ENCODE peak calls at places on chromosomes 11 and 22, in four cellular contexts. L, Z, U and W are unnamed samples.

GRCh38 chr11:57370251-57370650 is 10.7 kb downstream of the PRG3 start:
- DNase-seq in L (no peak), Z (no peak), U (no peak), W (no peak)

GRCh38 chr11:1288426-1289151 is 20.8 kb downstream of the TOLLIP start:
- DNase-seq in U (no peak), Z (peak), L (no peak), W (no peak)

GRCh38 chr22:49724893-49725489 is 102.7 kb downstream of the BRD1 start:
- DNase-seq in L (peak), Z (peak), U (no peak), W (no peak)

GRCh38 chr22:42949159-42949558 is 65.8 kb downstream of the PACSIN2 start:
- DNase-seq in U (no peak), L (peak), Z (no peak), W (no peak)

GRCh38 chr11:34680206-34680605 is 59.3 kb downstream of the EHF start:
- DNase-seq in L (no peak), Z (no peak), U (no peak), W (no peak)

GRCh38 chr11:116193321-116194114 is 579.3 kb downstream of the BUD13 start:
- DNase-seq in L (peak), U (peak), Z (peak), W (peak)

GRCh38 chr11:66846671-66847091 is 3.4 kb downstream of the RCE1 start:
- DNase-seq in Z (no peak), U (no peak), L (no peak), W (no peak)

GRCh38 chr11:33542921-33543320 is 157.7 kb downstream of the C11orf91 start:
- DNase-seq in L (peak), Z (peak), U (peak), W (peak)

GRCh38 chr11:2898366-2899079 is 12.9 kb upstream of the CDKN1C start:
- DNase-seq in L (peak), U (no peak), Z (peak), W (no peak)

GRCh38 chr11:61118406-61118805 is 16.1 kb downstream of the CD5 start:
- DNase-seq in U (no peak), Z (no peak), L (no peak), W (no peak)

GRCh38 chr11:60945295-60945667 is 6.7 kb downstream of the SLC15A3 start:
- DNase-seq in L (no peak), Z (no peak), U (no peak), W (no peak)

GRCh38 chr11:6400431-6401345 is 10.4 kb downstream of the SMPD1 start:
- DNase-seq in U (no peak), L (no peak), Z (no peak), W (no peak)

GRCh38 chr11:22459053-22459452 is 120.9 kb downstream of the SLC17A6 start:
- DNase-seq in Z (no peak), U (no peak), L (no peak), W (no peak)

GRCh38 chr11:113521737-113522517 is 46.7 kb upstream of the DRD2 start:
- DNase-seq in U (no peak), Z (no peak), L (no peak), W (no peak)

GRCh38 chr11:95503047-95503446 is 272.0 kb upstream of the SESN3 start:
- DNase-seq in L (peak), U (no peak), Z (no peak), W (no peak)

GRCh38 chr11:9057032-9057431 is 34.4 kb downstream of the SCUBE2 start:
- DNase-seq in U (no peak), L (peak), Z (no peak), W (peak)

GRCh38 chr11:4134844-4135243 is 40.2 kb downstream of the RRM1 start:
- DNase-seq in U (no peak), Z (no peak), L (peak), W (peak)

GRCh38 chr11:116059909-116060308 is 555.7 kb upstream of the CADM1 start:
- DNase-seq in U (no peak), Z (no peak), L (no peak), W (no peak)

GRCh38 chr11:112157274-112157766 is 6.6 kb downstream of the IL18 start:
- DNase-seq in L (peak), Z (no peak), U (peak), W (no peak)

GRCh38 chr11:279040-279965 is 1.1 kb downstream of the NLRP6 start:
- DNase-seq in L (no peak), U (no peak), Z (peak), W (no peak)

GRCh38 chr11:279966-280761 is 2.0 kb downstream of the NLRP6 start:
- DNase-seq in L (peak), Z (peak), U (no peak), W (no peak)

GRCh38 chr11:282171-282570 is 4.0 kb downstream of the NLRP6 start:
- DNase-seq in U (no peak), L (no peak), Z (no peak), W (no peak)

GRCh38 chr11:281486-282161 is 3.4 kb downstream of the NLRP6 start:
- DNase-seq in Z (no peak), U (no peak), L (no peak), W (no peak)

DNA sequence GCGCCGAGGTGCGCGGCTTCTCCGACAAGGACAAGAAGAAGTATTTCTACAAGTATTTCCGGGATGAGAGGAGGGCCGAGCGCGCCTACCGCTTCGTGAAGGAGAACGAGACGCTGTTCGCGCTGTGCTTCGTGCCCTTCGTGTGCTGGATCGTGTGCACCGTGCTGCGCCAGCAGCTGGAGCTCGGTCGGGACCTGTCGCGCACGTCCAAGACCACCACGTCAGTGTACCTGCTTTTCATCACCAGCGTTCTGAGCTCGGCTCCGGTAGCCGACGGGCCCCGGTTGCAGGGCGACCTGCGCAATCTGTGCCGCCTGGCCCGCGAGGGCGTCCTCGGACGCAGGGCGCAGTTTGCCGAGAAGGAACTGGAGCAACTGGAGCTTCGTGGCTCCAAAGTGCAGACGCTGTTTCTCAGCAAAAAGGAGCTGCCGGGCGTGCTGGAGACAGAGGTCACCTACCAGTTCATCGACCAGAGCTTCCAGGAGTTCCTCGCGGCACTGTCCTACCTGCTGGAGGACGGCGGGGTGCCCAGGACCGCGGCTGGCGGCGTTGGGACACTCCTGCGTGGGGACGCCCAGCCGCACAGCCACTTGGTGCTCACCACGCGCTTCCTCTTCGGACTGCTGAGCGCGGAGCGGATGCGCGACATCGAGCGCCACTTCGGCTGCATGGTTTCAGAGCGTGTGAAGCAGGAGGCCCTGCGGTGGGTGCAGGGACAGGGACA is 2.7 kb downstream of the NLRP6 start:
- DNase-seq in U (no peak), L (no peak), Z (peak), W (no peak)
- H3K4me3 ChIP-seq in U (peak), L (no peak), Z (no peak), W (no peak)

GRCh38 chr11:117229931-117230285 is 2.0 kb downstream of the PCSK7 start:
- DNase-seq in L (no peak), U (no peak), Z (no peak), W (no peak)

GRCh38 chr11:117229411-117229810 is 2.5 kb downstream of the PCSK7 start:
- DNase-seq in L (no peak), Z (no peak), U (no peak), W (no peak)

GRCh38 chr11:117230981-117231636 is 764 bp downstream of the PCSK7 start:
- DNase-seq in Z (no peak), U (no peak), L (no peak), W (no peak)

GRCh38 chr11:117231637-117232021 is 244 bp downstream of the PCSK7 start:
- DNase-seq in U (no peak), Z (no peak), L (no peak), W (no peak)

GRCh38 chr11:117230286-117230961 is 1.4 kb downstream of the PCSK7 start:
- DNase-seq in Z (no peak), L (peak), U (no peak), W (no peak)
- H3K4me3 ChIP-seq in Z (no peak), L (no peak), U (no peak), W (peak)

GRCh38 chr11:43578346-43579170 is 102.0 kb upstream of the HSD17B12 start:
- DNase-seq in U (no peak), L (peak), Z (no peak), W (no peak)

GRCh38 chr11:43574949-43575915 is 105.3 kb upstream of the HSD17B12 start:
- DNase-seq in Z (no peak), U (no peak), L (peak), W (no peak)

GRCh38 chr11:43575931-43576833 is 104.4 kb upstream of the HSD17B12 start:
- DNase-seq in L (peak), Z (no peak), U (no peak), W (no peak)

GRCh38 chr11:43577566-43578264 is 102.8 kb upstream of the HSD17B12 start:
- DNase-seq in L (no peak), Z (no peak), U (no peak), W (no peak)

GRCh38 chr11:43576834-43577521 is 103.6 kb upstream of the HSD17B12 start:
- DNase-seq in Z (no peak), L (peak), U (no peak), W (peak)
- H3K4me3 ChIP-seq in Z (no peak), L (no peak), U (no peak), W (no peak)

DNA sequence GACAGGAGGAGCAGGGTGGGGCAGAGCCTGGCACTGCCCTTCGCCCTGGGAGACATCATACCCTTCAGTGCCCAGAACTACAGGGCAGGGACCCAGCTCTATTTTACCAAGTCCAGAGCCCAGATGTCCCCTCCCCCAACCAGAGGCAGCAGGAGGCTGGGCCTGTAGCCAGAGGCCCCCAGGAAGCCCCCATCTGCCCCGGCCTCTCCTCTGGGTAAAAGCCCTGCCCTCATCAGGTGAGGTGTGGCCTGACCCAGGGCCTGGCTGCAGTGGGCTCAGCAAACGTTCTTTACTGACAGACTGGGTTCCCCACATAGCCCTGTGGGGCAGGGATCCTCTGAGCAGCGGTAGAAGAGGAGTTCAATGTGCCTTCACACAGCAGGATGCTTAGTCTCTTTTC is 51.8 kb upstream of the SLC22A12 start:
- DNase-seq in L (no peak), U (no peak), Z (no peak), W (no peak)
- H3K4me3 ChIP-seq in L (no peak), U (no peak), Z (no peak), W (no peak)